ENCODE peak calls at places on chromosomes 13 and 19, in ten cellular contexts. H is testis; X is mucosa of descending colon; N is stomach; S is PC-3; B is adrenal gland; G is GM23338; V is breast epithelium; A is CD8-positive, alpha-beta T cell; Q is pancreas. C is an unnamed sample. For H3K4me1, the result is how much of the 10 kb centered on the place peaks cover.

GRCh38 chr19:16455489-16455888 is 16.3 kb downstream of the EPS15L1 start:
- DNase-seq in H (no peak), X (no peak), N (no peak), S (no peak), B (no peak), G (no peak), V (no peak), A (no peak), Q (no peak), C (no peak)

GRCh38 chr13:80189889-80190597 is 150.9 kb downstream of the SPRY2 start:
- DNase-seq in H (no peak), X (no peak), N (no peak), S (peak), B (no peak), G (no peak), V (no peak), A (no peak), Q (no peak), C (no peak)

GRCh38 chr19:55632463-55632834 is 8.1 kb upstream of the ZNF784 start:
- DNase-seq in H (peak), X (peak), N (peak), S (peak), B (peak), G (peak), V (peak), A (peak), Q (peak), C (peak)

GRCh38 chr13:32840113-32840512 is 176.1 kb upstream of the KL start:
- DNase-seq in H (no peak), X (no peak), N (no peak), S (no peak), B (no peak), G (no peak), V (no peak), A (no peak), Q (no peak), C (no peak)

GRCh38 chr13:75794663-75795062 is 158.5 kb downstream of the LMO7 start:
- DNase-seq in H (no peak), X (no peak), N (no peak), S (no peak), B (no peak), G (no peak), V (no peak), A (no peak), Q (no peak), C (no peak)

GRCh38 chr19:6476155-6476895 is 5.3 kb downstream of the DENND1C start:
- DNase-seq in H (peak), X (peak), N (peak), S (peak), B (peak), G (peak), V (peak), A (peak), Q (peak), C (peak)

GRCh38 chr13:98990701-98991100 is 12.8 kb upstream of the DOCK9 start:
- DNase-seq in H (no peak), X (no peak), N (no peak), S (peak), B (no peak), G (peak), V (no peak), A (no peak), Q (no peak), C (no peak)

GRCh38 chr19:58558066-58558622 is at the start of gene UBE2M:
- DNase-seq in H (no peak), X (peak), N (peak), S (no peak), B (peak), G (peak), V (no peak), A (no peak), Q (peak), C (peak)

GRCh38 chr13:37934339-37935191 is 65.0 kb upstream of the TRPC4 start:
- DNase-seq in H (no peak), X (no peak), N (no peak), S (no peak), B (no peak), G (peak), V (no peak), A (no peak), Q (no peak), C (no peak)

GRCh38 chr13:26011208-26011573 is 40.6 kb downstream of the SHISA2 start:
- DNase-seq in H (no peak), X (no peak), N (no peak), S (no peak), B (no peak), G (no peak), V (no peak), A (no peak), Q (no peak), C (no peak)

GRCh38 chr13:49620170-49620621 is 8.1 kb upstream of the ARL11 start:
- DNase-seq in H (peak), X (no peak), N (no peak), S (no peak), B (no peak), G (no peak), V (no peak), A (no peak), Q (no peak), C (no peak)

GRCh38 chr19:7748756-7749155 is 1.4 kb upstream of the CD209 start:
- DNase-seq in H (peak), X (no peak), N (no peak), S (peak), B (peak), G (peak), V (no peak), A (no peak), Q (no peak), C (no peak)

GRCh38 chr13:97211357-97211756 is 10.8 kb upstream of the MBNL2 start:
- DNase-seq in H (no peak), X (no peak), N (no peak), S (no peak), B (no peak), G (no peak), V (no peak), A (no peak), Q (no peak), C (no peak)

GRCh38 chr13:66837246-66837645 is 392.9 kb downstream of the PCDH9 start:
- DNase-seq in H (no peak), X (no peak), N (no peak), S (no peak), B (no peak), G (peak), V (no peak), A (no peak), Q (no peak), C (no peak)

GRCh38 chr13:27171244-27171829 is at the start of gene USP12:
- DNase-seq in H (peak), X (peak), N (no peak), S (no peak), B (peak), G (peak), V (peak), A (no peak), Q (peak), C (no peak)

GRCh38 chr13:67140006-67140405 is 90.1 kb downstream of the PCDH9 start:
- DNase-seq in H (no peak), X (no peak), N (no peak), S (no peak), B (no peak), G (no peak), V (no peak), A (no peak), Q (no peak), C (no peak)

GRCh38 chr19:11843741-11844140 is 4.8 kb upstream of the ZNF439 start:
- DNase-seq in H (peak), X (no peak), N (no peak), S (no peak), B (no peak), G (no peak), V (no peak), A (no peak), Q (no peak), C (no peak)

GRCh38 chr13:110583178-110583865 is 21.8 kb upstream of the RAB20 start:
- DNase-seq in H (no peak), X (no peak), N (no peak), S (no peak), B (no peak), G (no peak), V (no peak), A (no peak), Q (no peak), C (no peak)

GRCh38 chr19:33740811-33741396 is 55.8 kb upstream of the KCTD15 start:
- DNase-seq in H (peak), X (no peak), N (no peak), S (peak), B (no peak), G (peak), V (no peak), A (no peak), Q (peak), C (peak)

GRCh38 chr13:21616880-21617279 is 12.9 kb upstream of the MICU2 start:
- DNase-seq in H (no peak), X (peak), N (no peak), S (peak), B (no peak), G (no peak), V (no peak), A (no peak), Q (no peak), C (no peak)

GRCh38 chr19:4375620-4376228 is 24.6 kb downstream of the SH3GL1 start:
- DNase-seq in H (no peak), X (no peak), N (no peak), S (peak), B (no peak), G (peak), V (no peak), A (no peak), Q (peak), C (no peak)

GRCh38 chr19:13864223-13864512 is 12.8 kb upstream of the NANOS3 start:
- DNase-seq in H (no peak), X (no peak), N (no peak), S (no peak), B (no peak), G (no peak), V (no peak), A (no peak), Q (no peak), C (no peak)

GRCh38 chr13:21478881-21479808 is 20.0 kb upstream of the ZDHHC20 start:
- DNase-seq in H (peak), X (no peak), N (no peak), S (peak), B (peak), G (peak), V (no peak), A (no peak), Q (peak), C (peak)

GRCh38 chr19:17949956-17950309 is 17.0 kb upstream of the KCNN1 start:
- DNase-seq in H (no peak), X (no peak), N (no peak), S (peak), B (no peak), G (peak), V (no peak), A (no peak), Q (no peak), C (no peak)
- H3K4me3 ChIP-seq in H (no peak), X (no peak), N (no peak), S (peak), B (no peak), G (peak), V (no peak), A (no peak), Q (no peak), C (no peak)

GRCh38 chr13:71219671-71220070 is 647.3 kb downstream of the DACH1 start:
- DNase-seq in H (no peak), X (no peak), N (no peak), S (no peak), B (no peak), G (peak), V (no peak), A (no peak), Q (no peak), C (no peak)

GRCh38 chr13:71213252-71213821 is 653.7 kb downstream of the DACH1 start:
- DNase-seq in H (no peak), X (no peak), N (no peak), S (no peak), B (no peak), G (no peak), V (no peak), A (no peak), Q (no peak), C (no peak)

GRCh38 chr13:71217827-71218226 is 649.2 kb downstream of the DACH1 start:
- DNase-seq in H (no peak), X (no peak), N (no peak), S (no peak), B (no peak), G (no peak), V (no peak), A (no peak), Q (peak), C (no peak)

GRCh38 chr13:71218960-71219359 is 648.0 kb downstream of the DACH1 start:
- DNase-seq in H (no peak), X (no peak), N (no peak), S (peak), B (no peak), G (peak), V (no peak), A (no peak), Q (no peak), C (no peak)
- TF ChIP-seq CTCF in H (no peak), X (no peak), N (no peak), S (peak), B (no peak), G (peak), V (no peak), A (no peak), Q (no peak), C (no peak)

GRCh38 chr19:49891393-49891792 is 5.3 kb downstream of the IL4I1 start:
- DNase-seq in H (no peak), X (no peak), N (no peak), S (no peak), B (no peak), G (no peak), V (no peak), A (no peak), Q (no peak), C (no peak)

GRCh38 chr19:49888478-49888901 is 8.2 kb downstream of the IL4I1 start:
- DNase-seq in H (no peak), X (no peak), N (no peak), S (no peak), B (no peak), G (no peak), V (no peak), A (no peak), Q (no peak), C (no peak)

GRCh38 chr19:49890349-49891311 is 6.1 kb downstream of the IL4I1 start:
- DNase-seq in H (peak), X (peak), N (peak), S (no peak), B (no peak), G (peak), V (no peak), A (peak), Q (no peak), C (peak)

GRCh38 chr19:49889038-49889686 is 7.5 kb downstream of the IL4I1 start:
- DNase-seq in H (no peak), X (no peak), N (no peak), S (no peak), B (no peak), G (no peak), V (no peak), A (no peak), Q (no peak), C (no peak)

DNA sequence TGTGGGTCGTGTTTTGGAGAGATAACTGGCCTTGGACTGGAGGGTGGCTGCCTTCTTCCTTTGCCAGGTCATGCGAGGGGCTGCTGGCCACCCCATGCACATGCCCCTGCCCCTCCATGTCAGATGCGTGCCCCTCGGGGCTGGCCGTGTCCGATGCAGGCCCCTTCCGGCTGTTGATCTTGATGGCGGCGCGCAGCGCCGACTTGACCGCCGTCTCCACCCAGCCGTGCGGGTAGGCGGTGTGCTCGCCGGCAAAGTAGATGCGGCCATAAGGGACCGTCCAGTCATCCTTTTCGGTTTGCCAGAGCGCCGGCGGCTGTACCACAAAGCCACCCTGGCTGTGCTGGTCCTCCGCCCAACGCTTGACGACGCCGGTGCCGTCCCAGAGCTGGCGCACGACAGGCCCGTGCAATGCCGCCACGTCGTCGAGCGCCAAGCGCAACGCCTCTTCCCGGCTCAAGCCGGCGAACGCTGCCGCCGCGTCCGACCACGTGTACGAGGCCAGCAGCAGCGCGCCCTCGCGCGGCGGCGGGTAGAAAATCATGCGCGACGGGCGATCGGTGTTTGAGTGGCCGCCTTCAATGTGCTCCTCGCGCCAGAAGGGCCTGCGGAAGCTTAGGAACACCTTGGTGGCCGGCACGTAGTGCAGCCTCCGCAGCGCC is 6.9 kb downstream of the IL4I1 start:
- DNase-seq in H (peak), X (peak), N (peak), S (no peak), B (peak), G (peak), V (peak), A (peak), Q (peak), C (peak)
- H3K4me1 ChIP-seq in H (under half), X (under half), N (under half), S (under half), B (under half), G (under half), V (under half), A (under half), Q (under half), C (under half)

DNA sequence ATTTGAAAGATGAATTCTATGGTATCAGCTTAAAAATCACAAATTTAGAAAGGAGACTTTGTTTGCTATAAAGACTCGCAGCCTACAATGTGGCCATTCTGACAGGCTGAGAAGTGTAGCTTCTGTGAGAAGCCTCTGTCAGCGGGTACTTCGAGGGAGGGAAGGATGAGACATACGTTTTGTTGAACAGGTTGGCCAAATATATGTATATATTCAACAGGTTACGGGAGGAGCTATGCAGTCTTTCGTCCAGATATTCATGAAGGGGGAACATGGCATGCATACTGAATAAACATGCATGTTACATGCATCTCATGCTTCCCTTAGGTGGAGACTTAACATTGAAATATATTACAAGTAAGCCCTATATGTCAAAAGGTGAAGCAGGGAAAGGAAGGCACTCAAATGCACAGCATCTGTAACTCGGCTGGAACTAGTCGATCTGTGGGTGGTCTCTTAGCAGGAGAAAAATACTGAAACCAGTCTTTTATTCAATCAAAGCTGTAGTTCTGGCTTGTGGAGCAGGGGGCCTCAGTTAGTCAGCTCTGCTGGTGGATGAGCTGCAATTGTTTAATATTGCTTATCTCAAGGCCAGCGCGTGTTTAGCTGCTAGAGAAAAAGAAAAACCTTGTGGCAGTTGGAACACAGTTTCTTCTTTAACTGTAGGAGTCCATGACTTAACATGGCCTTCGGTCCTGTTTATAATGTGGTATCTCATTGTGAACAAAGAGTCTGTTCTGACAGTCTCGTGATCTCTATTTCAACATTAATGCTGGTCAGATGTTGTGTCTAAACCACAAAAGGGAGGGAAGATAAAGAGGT is 94.3 kb downstream of the FAM216B start:
- DNase-seq in H (peak), X (no peak), N (no peak), S (no peak), B (peak), G (peak), V (no peak), A (no peak), Q (no peak), C (no peak)
- H3K4me3 ChIP-seq in H (no peak), X (no peak), N (no peak), S (no peak), B (peak), G (peak), V (no peak), A (no peak), Q (no peak), C (no peak)

GRCh38 chr13:102724923-102725322 is 30.1 kb upstream of the METTL21C start:
- DNase-seq in H (no peak), X (no peak), N (no peak), S (peak), B (no peak), G (no peak), V (no peak), A (no peak), Q (no peak), C (no peak)
- TF ChIP-seq CTCF in H (peak), X (no peak), N (no peak), S (peak), B (peak), G (peak), V (peak), A (no peak), Q (no peak), C (peak)

DNA sequence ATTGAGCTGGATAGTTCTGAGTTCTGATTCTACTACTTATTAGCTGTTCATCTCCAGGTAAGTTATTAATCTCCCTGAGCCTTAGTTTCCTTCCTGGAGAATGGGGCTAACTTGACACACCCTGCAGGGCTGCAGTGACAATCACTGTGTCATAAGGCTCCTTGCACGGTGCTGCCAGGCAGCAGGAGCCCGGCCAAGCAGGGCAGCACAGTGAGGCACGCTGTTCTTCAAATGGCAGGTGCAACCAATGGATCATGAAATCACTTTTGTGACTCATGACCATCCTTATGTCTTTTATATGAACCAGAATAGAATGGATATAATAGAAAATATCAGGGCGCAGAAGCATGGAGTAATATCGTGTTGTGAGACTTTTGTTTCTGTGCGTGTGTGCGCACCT is 242.6 kb downstream of the ABCC4 start:
- DNase-seq in H (no peak), X (no peak), N (no peak), S (no peak), B (no peak), G (no peak), V (no peak), A (no peak), Q (no peak), C (no peak)
- H3K4me1 ChIP-seq in H (under half), X (under half), N (under half), S (under half), B (under half), G (under half), V (under half), A (under half), Q (under half), C (under half)